ENCODE peak calls at places on chromosomes 4 and X, in four cellular contexts. R, H, J and X are unnamed samples.

GRCh38 chr4:121308328-121308663 is 72.5 kb downstream of the QRFPR start:
- DNase-seq in R (no peak), H (no peak), J (peak), X (no peak)

GRCh38 chrX:54891573-54891972 is 29.1 kb upstream of the TRO start:
- DNase-seq in H (peak), R (no peak), J (peak), X (no peak)

GRCh38 chr4:87732033-87732770 is 67.2 kb upstream of the IBSP start:
- DNase-seq in R (no peak), J (no peak), H (no peak), X (no peak)

GRCh38 chrX:103220511-103221406 is 5.9 kb downstream of the BEX4 start:
- DNase-seq in J (no peak), R (no peak), H (no peak), X (no peak)

GRCh38 chrX:155070038-155070437 is 898 bp downstream of the CMC4 start:
- DNase-seq in J (no peak), H (no peak), R (no peak), X (no peak)

GRCh38 chrX:107678957-107679740 is 50.8 kb downstream of the PRPS1 start:
- DNase-seq in H (peak), J (no peak), R (no peak), X (no peak)

GRCh38 chr4:153788419-153789276 is at the start of gene SFRP2:
- DNase-seq in J (no peak), H (no peak), R (no peak), X (no peak)

GRCh38 chr4:40550900-40551546 is 78.6 kb downstream of the RBM47 start:
- DNase-seq in R (peak), H (no peak), J (peak), X (no peak)

GRCh38 chr4:80619070-80619674 is 283.6 kb downstream of the CFAP299 start:
- DNase-seq in R (no peak), J (no peak), H (no peak), X (no peak)

GRCh38 chr4:156638925-156639605 is 332.5 kb downstream of the PDGFC start:
- DNase-seq in R (no peak), J (no peak), H (no peak), X (no peak)

GRCh38 chr4:15197005-15197404 is 194.7 kb downstream of the CPEB2 start:
- DNase-seq in J (no peak), R (no peak), H (peak), X (no peak)

GRCh38 chr4:55534306-55534705 is 12.4 kb downstream of the CLOCK start:
- DNase-seq in J (no peak), R (no peak), H (no peak), X (no peak)
- TF ChIP-seq SPI1 in J (no peak), R (no peak), H (no peak), X (no peak)

DNA sequence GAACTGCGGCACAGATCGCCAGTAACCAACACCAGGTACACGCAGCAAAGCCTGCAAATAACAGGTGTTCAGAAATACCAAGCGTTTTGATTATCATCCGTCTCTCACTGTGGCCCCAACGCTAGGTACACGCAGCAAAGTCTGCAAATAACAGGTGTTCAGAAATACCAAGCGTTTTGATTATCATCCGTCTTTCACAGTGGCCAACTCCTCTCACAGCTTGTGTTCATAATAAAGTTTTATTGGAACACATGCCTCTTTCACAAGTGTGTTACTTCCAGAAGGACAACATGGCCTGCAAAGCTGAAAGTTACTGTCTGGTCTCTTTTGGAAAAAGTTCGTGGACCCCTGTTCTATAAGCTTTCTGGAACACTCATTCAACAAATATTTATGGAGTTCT is 153.1 kb downstream of the AFAP1 start:
- DNase-seq in J (no peak), H (no peak), R (no peak), X (no peak)
- TF ChIP-seq SPI1 in J (no peak), H (no peak), R (no peak), X (no peak)

GRCh38 chrX:8520791-8521190 is 56.2 kb downstream of the VCX3B start:
- DNase-seq in J (no peak), R (no peak), H (no peak), X (no peak)
- TF ChIP-seq SPI1 in J (no peak), R (no peak), H (no peak), X (no peak)

DNA sequence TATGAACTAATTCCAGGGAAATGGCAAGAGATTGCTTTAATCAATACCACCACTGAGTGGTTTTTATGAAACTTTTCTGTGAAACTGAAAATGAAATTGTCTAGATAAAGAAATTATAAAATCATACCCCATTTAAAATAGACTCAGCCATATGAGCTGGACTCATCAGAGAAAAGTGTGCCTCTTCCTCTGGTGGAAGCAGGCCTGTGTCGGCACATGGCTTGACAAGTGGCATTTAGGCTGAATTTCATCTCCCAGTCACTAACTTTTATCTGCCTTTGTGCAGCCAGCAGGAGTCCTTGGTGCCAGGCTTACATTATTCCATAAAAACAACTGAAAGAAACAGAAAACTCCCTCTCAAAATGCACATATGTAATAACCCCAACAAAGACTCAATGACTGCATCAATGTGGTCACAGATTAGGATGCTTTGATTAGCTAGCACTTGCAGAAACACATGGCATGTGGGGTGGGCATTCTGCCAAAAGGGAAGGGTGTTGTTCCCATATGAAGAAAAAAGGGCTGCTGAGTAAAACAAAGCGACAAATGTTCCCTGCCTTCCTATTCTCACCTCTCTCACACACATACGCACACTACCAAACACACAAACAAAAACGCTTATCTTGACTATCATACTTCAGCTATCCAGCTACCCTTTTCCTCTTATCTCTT is 232.3 kb downstream of the PABPC4L start:
- DNase-seq in H (no peak), R (no peak), J (no peak), X (no peak)
- TF ChIP-seq SPI1 in H (no peak), R (no peak), J (no peak), X (no peak)

DNA sequence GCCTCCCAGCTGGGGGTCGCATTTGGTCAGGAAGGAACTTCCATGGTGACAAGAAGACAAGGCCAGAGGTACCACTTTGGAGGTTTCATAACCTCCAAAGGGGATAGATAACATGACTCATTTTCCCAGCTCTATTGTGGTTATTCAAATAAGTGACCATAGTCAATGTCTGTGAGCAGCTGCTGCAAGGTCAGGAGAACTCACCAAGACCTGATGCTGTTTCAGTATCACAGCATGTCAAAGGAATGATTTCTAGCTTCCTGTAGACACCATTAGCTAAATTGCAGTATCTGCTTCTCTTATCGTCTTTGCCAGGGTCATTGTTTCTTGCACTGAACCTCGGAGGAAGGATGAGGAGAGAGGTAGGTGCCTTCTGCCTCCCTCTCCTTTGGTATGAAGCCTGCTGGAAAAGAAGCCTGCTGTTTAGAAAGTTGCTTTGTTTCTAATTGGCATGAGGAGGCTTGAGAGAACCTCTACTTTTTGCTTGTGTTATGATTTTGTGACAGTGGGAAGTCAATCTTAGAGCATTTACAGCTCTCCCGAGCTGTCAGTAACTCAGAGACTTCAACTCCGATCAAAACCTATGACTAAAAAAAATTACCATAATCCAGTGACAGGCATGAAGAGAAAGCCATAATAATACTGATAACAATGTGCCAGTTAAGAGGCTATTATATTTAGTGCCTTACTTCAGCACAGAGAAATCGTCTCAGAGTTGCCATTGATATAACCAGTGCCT is 38.0 kb upstream of the GATB start:
- DNase-seq in H (no peak), J (no peak), R (peak), X (peak)
- TF ChIP-seq SPI1 in H (no peak), J (no peak), R (no peak), X (no peak)

GRCh38 chr4:139767585-139767984 is 102.0 kb downstream of the MGST2 start:
- DNase-seq in R (no peak), H (no peak), J (no peak), X (no peak)

GRCh38 chr4:139768366-139768765 is 102.7 kb downstream of the MGST2 start:
- DNase-seq in R (no peak), H (no peak), J (no peak), X (no peak)

GRCh38 chr4:139770361-139770760 is 104.7 kb downstream of the MGST2 start:
- DNase-seq in H (no peak), R (no peak), J (no peak), X (no peak)

GRCh38 chr4:139769355-139769754 is 103.7 kb downstream of the MGST2 start:
- DNase-seq in H (no peak), J (no peak), R (no peak), X (no peak)

DNA sequence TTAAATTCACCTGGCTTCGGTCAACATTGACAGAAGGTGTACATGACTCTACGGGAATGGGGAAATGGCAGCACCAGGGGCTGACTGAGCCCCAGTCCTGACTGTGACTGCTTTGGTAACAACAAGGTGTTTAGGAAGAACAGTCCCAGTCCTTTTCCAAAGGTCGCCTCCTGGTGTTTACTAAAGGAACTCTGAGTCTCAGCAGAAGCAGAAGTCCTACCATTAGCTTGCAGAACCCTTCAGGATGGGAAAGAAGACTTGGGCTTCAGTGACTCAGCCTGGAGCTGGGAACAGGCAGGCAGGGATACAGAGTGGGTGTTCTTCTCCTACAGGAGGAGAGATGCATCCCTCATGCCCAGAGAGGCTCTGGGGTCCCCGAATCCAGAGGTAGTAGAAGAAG is 103.3 kb downstream of the MGST2 start:
- DNase-seq in H (peak), R (no peak), J (no peak), X (no peak)
- TF ChIP-seq SPI1 in H (no peak), R (no peak), J (no peak), X (no peak)

DNA sequence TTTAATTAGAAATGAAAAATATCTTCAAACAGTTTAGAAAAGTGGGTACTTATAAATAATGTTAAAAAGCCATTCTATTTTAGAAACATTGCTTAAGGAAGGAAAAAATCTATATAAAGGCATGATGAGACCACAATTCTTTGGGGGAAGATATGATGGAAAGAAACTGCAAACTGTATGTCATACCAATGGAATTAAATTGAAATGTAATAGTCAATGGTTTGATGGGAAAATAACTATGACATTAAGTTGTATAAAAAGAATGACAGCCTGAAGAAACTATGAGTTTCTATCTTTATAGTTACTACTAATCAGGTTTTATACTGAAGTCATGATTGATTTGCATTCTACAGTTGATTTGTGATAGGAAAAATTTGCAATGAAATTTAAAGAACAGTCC is 40.3 kb upstream of the CAMK2D start:
- DNase-seq in H (no peak), R (no peak), J (no peak), X (no peak)
- TF ChIP-seq SPI1 in H (no peak), R (no peak), J (no peak), X (no peak)

GRCh38 chr4:151537726-151538125 is 128.8 kb downstream of the FHIP1A start:
- DNase-seq in J (no peak), H (no peak), R (no peak), X (no peak)
- TF ChIP-seq SPI1 in J (no peak), H (no peak), R (no peak), X (no peak)